ENCODE peak calls at places on chromosomes 3 and 15, in eight cellular contexts. S is T-helper 2 cell; F is fibroblast of lung; J is AG09319; T is anterior cingulate cortex; I is NCI-H1436 treated with DMSO at 0.1 percent for 48 hours; N is stomach; Y is activated CD4-positive, alpha-beta T cell treated with anti-CD3 and anti-CD28 coated beads, Interleukin-2, amount 10 ng/mL, durations not matched to agents 7 days and 5 days. Q is an unnamed sample.

GRCh38 chr15:92021765-92022164 is 168.3 kb downstream of the SLCO3A1 start:
- DNase-seq in S (no peak), F (no peak), J (no peak), T (no peak), I (no peak), N (no peak), Y (no peak), Q (no peak)

GRCh38 chr15:72515591-72516389 is 41.7 kb downstream of the ARIH1 start:
- DNase-seq in S (no peak), F (peak; percentile 71), J (no peak), T (no peak), I (peak; percentile 12), N (no peak), Y (no peak), Q (peak; percentile 62)

GRCh38 chr3:124965413-124965812 is 30.9 kb upstream of the MUC13 start:
- DNase-seq in S (no peak), F (no peak), J (no peak), T (no peak), I (no peak), N (no peak), Y (no peak), Q (no peak)

GRCh38 chr3:60954049-60954448 is 297.2 kb downstream of the FHIT start:
- DNase-seq in S (no peak), F (peak; percentile 34), J (no peak), T (no peak), I (no peak), N (no peak), Y (no peak), Q (no peak)

GRCh38 chr3:71652786-71653419 is 69.4 kb upstream of the FOXP1 start:
- DNase-seq in S (peak; percentile 2), F (peak; percentile 67), J (no peak), T (peak; percentile 3), I (no peak), N (peak; percentile 65), Y (peak; percentile 11), Q (peak; percentile 62)

GRCh38 chr3:25889132-25889917 is 99.4 kb downstream of the OXSM start:
- DNase-seq in S (no peak), F (no peak), J (no peak), T (no peak), I (no peak), N (no peak), Y (no peak), Q (no peak)

GRCh38 chr3:177894021-177894690 is 642.1 kb upstream of the KCNMB2 start:
- DNase-seq in S (no peak), F (no peak), J (no peak), T (no peak), I (no peak), N (no peak), Y (no peak), Q (no peak)

GRCh38 chr15:83153288-83153687 is 45.8 kb downstream of the TM6SF1 start:
- DNase-seq in S (no peak), F (no peak), J (no peak), T (no peak), I (no peak), N (no peak), Y (no peak), Q (peak; percentile 8)

GRCh38 chr15:67043939-67044771 is 21.2 kb upstream of the SMAD3 start:
- DNase-seq in S (no peak), F (peak; percentile 95), J (no peak), T (no peak), I (no peak), N (no peak), Y (no peak), Q (peak; percentile 96)

GRCh38 chr15:77001966-77002365 is 7.0 kb downstream of the PSTPIP1 start:
- DNase-seq in S (no peak), F (no peak), J (no peak), T (no peak), I (no peak), N (no peak), Y (no peak), Q (no peak)

GRCh38 chr3:94036909-94037507 is 8.6 kb upstream of the STX19 start:
- DNase-seq in S (no peak), F (peak; percentile 17), J (no peak), T (no peak), I (no peak), N (no peak), Y (no peak), Q (peak; percentile 50)

GRCh38 chr3:139044366-139045210 is at the start of gene PRR23C:
- DNase-seq in S (no peak), F (no peak), J (no peak), T (no peak), I (no peak), N (no peak), Y (no peak), Q (no peak)

GRCh38 chr15:67253517-67254237 is 784 bp downstream of the AAGAB start:
- DNase-seq in S (no peak), F (peak; percentile 29), J (no peak), T (no peak), I (no peak), N (no peak), Y (no peak), Q (peak; percentile 5)

GRCh38 chr3:39102504-39103323 is 4.7 kb downstream of the GORASP1 start:
- DNase-seq in S (no peak), F (no peak), J (no peak), T (no peak), I (no peak), N (no peak), Y (no peak), Q (no peak)

GRCh38 chr3:40042752-40043443 is 233.5 kb downstream of the MYRIP start:
- DNase-seq in S (no peak), F (peak; percentile 44), J (no peak), T (no peak), I (no peak), N (no peak), Y (no peak), Q (no peak)

GRCh38 chr3:58350627-58351013 is 17.9 kb downstream of the PXK start:
- DNase-seq in S (no peak), F (peak; percentile 45), J (no peak), T (no peak), I (no peak), N (no peak), Y (no peak), Q (peak; percentile 78)

GRCh38 chr15:101489236-101489632 is 273 bp downstream of the PCSK6 start:
- DNase-seq in S (no peak), F (peak; percentile 16), J (no peak), T (peak; percentile 39), I (no peak), N (peak; percentile 60), Y (no peak), Q (no peak)

GRCh38 chr3:120170223-120170622 is 76.0 kb upstream of the GSK3B start:
- DNase-seq in S (no peak), F (peak; percentile 81), J (no peak), T (no peak), I (no peak), N (no peak), Y (no peak), Q (peak; percentile 76)

GRCh38 chr3:126781406-126781805 is 77.4 kb downstream of the CHCHD6 start:
- DNase-seq in S (no peak), F (peak; percentile 25), J (no peak), T (no peak), I (no peak), N (no peak), Y (no peak), Q (no peak)

GRCh38 chr3:126557415-126557745 is 1.4 kb downstream of the C3orf22 start:
- DNase-seq in S (no peak), F (no peak), J (no peak), T (no peak), I (no peak), N (peak; percentile 21), Y (no peak), Q (no peak)

GRCh38 chr3:115822572-115822971 is 199.3 kb downstream of the GAP43 start:
- DNase-seq in S (no peak), F (peak; percentile 54), J (no peak), T (no peak), I (no peak), N (no peak), Y (no peak), Q (no peak)

GRCh38 chr3:11717768-11718581 is 74.3 kb upstream of the VGLL4 start:
- DNase-seq in S (no peak), F (peak; percentile 59), J (no peak), T (no peak), I (no peak), N (no peak), Y (no peak), Q (peak; percentile 55)

GRCh38 chr15:75554717-75555116 is 24.4 kb downstream of the PTPN9 start:
- DNase-seq in S (no peak), F (peak; percentile 69), J (no peak), T (no peak), I (no peak), N (no peak), Y (no peak), Q (peak; percentile 24)

GRCh38 chr3:2856062-2856792 is 253.9 kb downstream of the IL5RA start:
- DNase-seq in S (no peak), F (no peak), J (no peak), T (no peak), I (no peak), N (no peak), Y (no peak), Q (no peak)

GRCh38 chr3:111748132-111748531 is 110.9 kb upstream of the PHLDB2 start:
- DNase-seq in S (no peak), F (no peak), J (no peak), T (no peak), I (no peak), N (no peak), Y (no peak), Q (no peak)

GRCh38 chr15:88906130-88906529 is 7.0 kb downstream of the MFGE8 start:
- DNase-seq in S (no peak), F (no peak), J (no peak), T (no peak), I (no peak), N (no peak), Y (no peak), Q (no peak)

GRCh38 chr15:48389701-48390143 is 58.5 kb downstream of the DUT start:
- DNase-seq in S (no peak), F (peak; percentile 77), J (no peak), T (no peak), I (no peak), N (no peak), Y (no peak), Q (no peak)

GRCh38 chr15:80452166-80452565 is 48.0 kb downstream of the ARNT2 start:
- DNase-seq in S (no peak), F (no peak), J (no peak), T (no peak), I (no peak), N (no peak), Y (no peak), Q (no peak)

GRCh38 chr3:195015021-195015420 is 255.9 kb downstream of the XXYLT1 start:
- DNase-seq in S (no peak), F (peak; percentile 76), J (no peak), T (no peak), I (no peak), N (no peak), Y (no peak), Q (peak; percentile 45)

GRCh38 chr15:96035091-96035490 is 295.4 kb upstream of the NR2F2 start:
- DNase-seq in S (no peak), F (no peak), J (no peak), T (no peak), I (no peak), N (no peak), Y (no peak), Q (no peak)

GRCh38 chr3:118213892-118214291 is 820.8 kb downstream of the IGSF11 start:
- DNase-seq in S (no peak), F (no peak), J (no peak), T (no peak), I (no peak), N (no peak), Y (no peak), Q (no peak)

GRCh38 chr15:53665930-53666329 is 93.5 kb downstream of the WDR72 start:
- DNase-seq in S (no peak), F (no peak), J (no peak), T (no peak), I (no peak), N (no peak), Y (no peak), Q (no peak)

GRCh38 chr3:126916546-126916945 is 66.4 kb upstream of the PLXNA1 start:
- DNase-seq in S (no peak), F (no peak), J (no peak), T (no peak), I (no peak), N (no peak), Y (no peak), Q (no peak)